ENCODE peak calls at places on chromosomes 12 and 14, in six cellular contexts. One of them, this sample, is unnamed.

GRCh38 chr12:132286912-132287311 is 42.5 kb downstream of the GALNT9 start:
- DNase-seq in ecto neural progenitor cell: no peak
- DNase-seq in A549: peak
- DNase-seq in Ammon's horn: no peak
- DNase-seq in central memory CD4-positive, alpha-beta T cell: no peak
- DNase-seq in stimulated activated CD4-positive, alpha-beta T cell treated with anti-CD3 and anti-CD28 coated beads, Interleukin-1b, Interleukin-23, amount 100 ng/mL, for 1 hour: no peak
- DNase-seq in this sample: no peak

GRCh38 chr14:92121670-92122350 is at the start of the genes CPSF2 and NDUFB1:
- DNase-seq in ecto neural progenitor cell: peak
- DNase-seq in A549: peak
- DNase-seq in Ammon's horn: peak
- DNase-seq in central memory CD4-positive, alpha-beta T cell: peak
- DNase-seq in stimulated activated CD4-positive, alpha-beta T cell treated with anti-CD3 and anti-CD28 coated beads, Interleukin-1b, Interleukin-23, amount 100 ng/mL, for 1 hour: peak
- DNase-seq in this sample: no peak

GRCh38 chr12:20681334-20681733 is 13.8 kb upstream of the SLCO1C1 start:
- DNase-seq in ecto neural progenitor cell: no peak
- DNase-seq in A549: no peak
- DNase-seq in Ammon's horn: no peak
- DNase-seq in central memory CD4-positive, alpha-beta T cell: no peak
- DNase-seq in stimulated activated CD4-positive, alpha-beta T cell treated with anti-CD3 and anti-CD28 coated beads, Interleukin-1b, Interleukin-23, amount 100 ng/mL, for 1 hour: no peak
- DNase-seq in this sample: no peak

GRCh38 chr12:15757553-15758255 is 31.5 kb downstream of the EPS8 start:
- DNase-seq in ecto neural progenitor cell: no peak
- DNase-seq in A549: peak
- DNase-seq in Ammon's horn: no peak
- DNase-seq in central memory CD4-positive, alpha-beta T cell: no peak
- DNase-seq in stimulated activated CD4-positive, alpha-beta T cell treated with anti-CD3 and anti-CD28 coated beads, Interleukin-1b, Interleukin-23, amount 100 ng/mL, for 1 hour: no peak
- DNase-seq in this sample: no peak

GRCh38 chr14:99884834-99885648 is 91.8 kb downstream of the EML1 start:
- DNase-seq in ecto neural progenitor cell: no peak
- DNase-seq in A549: peak
- DNase-seq in Ammon's horn: peak
- DNase-seq in central memory CD4-positive, alpha-beta T cell: peak
- DNase-seq in stimulated activated CD4-positive, alpha-beta T cell treated with anti-CD3 and anti-CD28 coated beads, Interleukin-1b, Interleukin-23, amount 100 ng/mL, for 1 hour: no peak
- DNase-seq in this sample: no peak

GRCh38 chr12:3145036-3145435 is 67.9 kb downstream of the TSPAN9 start:
- DNase-seq in ecto neural progenitor cell: no peak
- DNase-seq in A549: no peak
- DNase-seq in Ammon's horn: no peak
- DNase-seq in central memory CD4-positive, alpha-beta T cell: no peak
- DNase-seq in stimulated activated CD4-positive, alpha-beta T cell treated with anti-CD3 and anti-CD28 coated beads, Interleukin-1b, Interleukin-23, amount 100 ng/mL, for 1 hour: no peak
- DNase-seq in this sample: no peak

GRCh38 chr12:47561746-47562145 is 144.1 kb downstream of the RPAP3 start:
- DNase-seq in ecto neural progenitor cell: no peak
- DNase-seq in A549: no peak
- DNase-seq in Ammon's horn: no peak
- DNase-seq in central memory CD4-positive, alpha-beta T cell: no peak
- DNase-seq in stimulated activated CD4-positive, alpha-beta T cell treated with anti-CD3 and anti-CD28 coated beads, Interleukin-1b, Interleukin-23, amount 100 ng/mL, for 1 hour: no peak
- DNase-seq in this sample: no peak

GRCh38 chr12:118979763-118980406 is 1.5 kb upstream of the SRRM4 start:
- DNase-seq in ecto neural progenitor cell: peak
- DNase-seq in A549: peak
- DNase-seq in Ammon's horn: peak
- DNase-seq in central memory CD4-positive, alpha-beta T cell: no peak
- DNase-seq in stimulated activated CD4-positive, alpha-beta T cell treated with anti-CD3 and anti-CD28 coated beads, Interleukin-1b, Interleukin-23, amount 100 ng/mL, for 1 hour: no peak
- DNase-seq in this sample: peak

GRCh38 chr12:12214635-12215131 is 52.2 kb downstream of the LRP6 start:
- DNase-seq in ecto neural progenitor cell: no peak
- DNase-seq in A549: no peak
- DNase-seq in Ammon's horn: no peak
- DNase-seq in central memory CD4-positive, alpha-beta T cell: no peak
- DNase-seq in stimulated activated CD4-positive, alpha-beta T cell treated with anti-CD3 and anti-CD28 coated beads, Interleukin-1b, Interleukin-23, amount 100 ng/mL, for 1 hour: no peak
- DNase-seq in this sample: no peak

GRCh38 chr14:93970967-93971634 is 5.3 kb downstream of the ASB2 start:
- DNase-seq in ecto neural progenitor cell: no peak
- DNase-seq in A549: no peak
- DNase-seq in Ammon's horn: no peak
- DNase-seq in central memory CD4-positive, alpha-beta T cell: peak
- DNase-seq in stimulated activated CD4-positive, alpha-beta T cell treated with anti-CD3 and anti-CD28 coated beads, Interleukin-1b, Interleukin-23, amount 100 ng/mL, for 1 hour: no peak
- DNase-seq in this sample: no peak

GRCh38 chr12:108565976-108566375 is 3.6 kb downstream of the ISCU start:
- DNase-seq in ecto neural progenitor cell: peak
- DNase-seq in A549: peak
- DNase-seq in Ammon's horn: no peak
- DNase-seq in central memory CD4-positive, alpha-beta T cell: peak
- DNase-seq in stimulated activated CD4-positive, alpha-beta T cell treated with anti-CD3 and anti-CD28 coated beads, Interleukin-1b, Interleukin-23, amount 100 ng/mL, for 1 hour: no peak
- DNase-seq in this sample: peak

GRCh38 chr12:94954029-94954685 is 49.3 kb downstream of the NDUFA12 start:
- DNase-seq in ecto neural progenitor cell: no peak
- DNase-seq in A549: peak
- DNase-seq in Ammon's horn: no peak
- DNase-seq in central memory CD4-positive, alpha-beta T cell: no peak
- DNase-seq in stimulated activated CD4-positive, alpha-beta T cell treated with anti-CD3 and anti-CD28 coated beads, Interleukin-1b, Interleukin-23, amount 100 ng/mL, for 1 hour: no peak
- DNase-seq in this sample: peak

GRCh38 chr14:99643343-99643742 is 1.6 kb upstream of the HHIPL1 start:
- DNase-seq in ecto neural progenitor cell: no peak
- DNase-seq in A549: no peak
- DNase-seq in Ammon's horn: no peak
- DNase-seq in central memory CD4-positive, alpha-beta T cell: no peak
- DNase-seq in stimulated activated CD4-positive, alpha-beta T cell treated with anti-CD3 and anti-CD28 coated beads, Interleukin-1b, Interleukin-23, amount 100 ng/mL, for 1 hour: no peak
- DNase-seq in this sample: no peak

GRCh38 chr12:25769076-25769945 is 189.2 kb upstream of the RASSF8 start:
- DNase-seq in ecto neural progenitor cell: no peak
- DNase-seq in A549: peak
- DNase-seq in Ammon's horn: no peak
- DNase-seq in central memory CD4-positive, alpha-beta T cell: no peak
- DNase-seq in stimulated activated CD4-positive, alpha-beta T cell treated with anti-CD3 and anti-CD28 coated beads, Interleukin-1b, Interleukin-23, amount 100 ng/mL, for 1 hour: no peak
- DNase-seq in this sample: peak

GRCh38 chr12:123427036-123427769 is 9.3 kb downstream of the RILPL2 start:
- DNase-seq in ecto neural progenitor cell: no peak
- DNase-seq in A549: no peak
- DNase-seq in Ammon's horn: no peak
- DNase-seq in central memory CD4-positive, alpha-beta T cell: peak
- DNase-seq in stimulated activated CD4-positive, alpha-beta T cell treated with anti-CD3 and anti-CD28 coated beads, Interleukin-1b, Interleukin-23, amount 100 ng/mL, for 1 hour: no peak
- DNase-seq in this sample: no peak

GRCh38 chr14:31596691-31597090 is 35.5 kb downstream of the NUBPL start:
- DNase-seq in ecto neural progenitor cell: no peak
- DNase-seq in A549: no peak
- DNase-seq in Ammon's horn: no peak
- DNase-seq in central memory CD4-positive, alpha-beta T cell: no peak
- DNase-seq in stimulated activated CD4-positive, alpha-beta T cell treated with anti-CD3 and anti-CD28 coated beads, Interleukin-1b, Interleukin-23, amount 100 ng/mL, for 1 hour: no peak
- DNase-seq in this sample: no peak

GRCh38 chr14:56173360-56173922 is 55.2 kb downstream of the PELI2 start:
- DNase-seq in ecto neural progenitor cell: no peak
- DNase-seq in A549: no peak
- DNase-seq in Ammon's horn: no peak
- DNase-seq in central memory CD4-positive, alpha-beta T cell: no peak
- DNase-seq in stimulated activated CD4-positive, alpha-beta T cell treated with anti-CD3 and anti-CD28 coated beads, Interleukin-1b, Interleukin-23, amount 100 ng/mL, for 1 hour: no peak
- DNase-seq in this sample: no peak

GRCh38 chr12:4215862-4216541 is 57.6 kb upstream of the CCND2 start:
- DNase-seq in ecto neural progenitor cell: no peak
- DNase-seq in A549: no peak
- DNase-seq in Ammon's horn: no peak
- DNase-seq in central memory CD4-positive, alpha-beta T cell: no peak
- DNase-seq in stimulated activated CD4-positive, alpha-beta T cell treated with anti-CD3 and anti-CD28 coated beads, Interleukin-1b, Interleukin-23, amount 100 ng/mL, for 1 hour: no peak
- DNase-seq in this sample: no peak

GRCh38 chr14:77022219-77022852 is 6.2 kb downstream of the IRF2BPL start:
- DNase-seq in ecto neural progenitor cell: no peak
- DNase-seq in A549: no peak
- DNase-seq in Ammon's horn: no peak
- DNase-seq in central memory CD4-positive, alpha-beta T cell: no peak
- DNase-seq in stimulated activated CD4-positive, alpha-beta T cell treated with anti-CD3 and anti-CD28 coated beads, Interleukin-1b, Interleukin-23, amount 100 ng/mL, for 1 hour: no peak
- DNase-seq in this sample: no peak

GRCh38 chr12:2543801-2544200 is 251.0 kb upstream of the FKBP4 start:
- DNase-seq in ecto neural progenitor cell: no peak
- DNase-seq in A549: no peak
- DNase-seq in Ammon's horn: no peak
- DNase-seq in central memory CD4-positive, alpha-beta T cell: no peak
- DNase-seq in stimulated activated CD4-positive, alpha-beta T cell treated with anti-CD3 and anti-CD28 coated beads, Interleukin-1b, Interleukin-23, amount 100 ng/mL, for 1 hour: no peak
- DNase-seq in this sample: no peak

GRCh38 chr12:75702477-75703093 is 191.2 kb upstream of the KRR1 start:
- DNase-seq in ecto neural progenitor cell: no peak
- DNase-seq in A549: no peak
- DNase-seq in Ammon's horn: no peak
- DNase-seq in central memory CD4-positive, alpha-beta T cell: peak
- DNase-seq in stimulated activated CD4-positive, alpha-beta T cell treated with anti-CD3 and anti-CD28 coated beads, Interleukin-1b, Interleukin-23, amount 100 ng/mL, for 1 hour: no peak
- DNase-seq in this sample: no peak

GRCh38 chr12:26936559-26937442 is 980 bp downstream of the INTS13 start:
- DNase-seq in ecto neural progenitor cell: no peak
- DNase-seq in A549: no peak
- DNase-seq in Ammon's horn: no peak
- DNase-seq in central memory CD4-positive, alpha-beta T cell: peak
- DNase-seq in stimulated activated CD4-positive, alpha-beta T cell treated with anti-CD3 and anti-CD28 coated beads, Interleukin-1b, Interleukin-23, amount 100 ng/mL, for 1 hour: no peak
- DNase-seq in this sample: no peak

GRCh38 chr12:54357802-54358619 is 6.3 kb downstream of the GPR84 start:
- DNase-seq in ecto neural progenitor cell: peak
- DNase-seq in A549: no peak
- DNase-seq in Ammon's horn: peak
- DNase-seq in central memory CD4-positive, alpha-beta T cell: peak
- DNase-seq in stimulated activated CD4-positive, alpha-beta T cell treated with anti-CD3 and anti-CD28 coated beads, Interleukin-1b, Interleukin-23, amount 100 ng/mL, for 1 hour: no peak
- DNase-seq in this sample: no peak

GRCh38 chr12:95257541-95257940 is 39.9 kb downstream of the VEZT start:
- DNase-seq in ecto neural progenitor cell: no peak
- DNase-seq in A549: no peak
- DNase-seq in Ammon's horn: no peak
- DNase-seq in central memory CD4-positive, alpha-beta T cell: no peak
- DNase-seq in stimulated activated CD4-positive, alpha-beta T cell treated with anti-CD3 and anti-CD28 coated beads, Interleukin-1b, Interleukin-23, amount 100 ng/mL, for 1 hour: no peak
- DNase-seq in this sample: no peak

GRCh38 chr12:58764100-58764953 is 156.0 kb downstream of the LRIG3 start:
- DNase-seq in ecto neural progenitor cell: no peak
- DNase-seq in A549: no peak
- DNase-seq in Ammon's horn: no peak
- DNase-seq in central memory CD4-positive, alpha-beta T cell: no peak
- DNase-seq in stimulated activated CD4-positive, alpha-beta T cell treated with anti-CD3 and anti-CD28 coated beads, Interleukin-1b, Interleukin-23, amount 100 ng/mL, for 1 hour: no peak
- DNase-seq in this sample: no peak

GRCh38 chr12:112381421-112381897 is 772 bp downstream of the HECTD4 start:
- DNase-seq in ecto neural progenitor cell: peak
- DNase-seq in A549: no peak
- DNase-seq in Ammon's horn: no peak
- DNase-seq in central memory CD4-positive, alpha-beta T cell: peak
- DNase-seq in stimulated activated CD4-positive, alpha-beta T cell treated with anti-CD3 and anti-CD28 coated beads, Interleukin-1b, Interleukin-23, amount 100 ng/mL, for 1 hour: no peak
- DNase-seq in this sample: no peak

GRCh38 chr12:55876110-55876509 is 33.4 kb upstream of the MMP19 start:
- DNase-seq in ecto neural progenitor cell: no peak
- DNase-seq in A549: no peak
- DNase-seq in Ammon's horn: peak
- DNase-seq in central memory CD4-positive, alpha-beta T cell: no peak
- DNase-seq in stimulated activated CD4-positive, alpha-beta T cell treated with anti-CD3 and anti-CD28 coated beads, Interleukin-1b, Interleukin-23, amount 100 ng/mL, for 1 hour: no peak
- DNase-seq in this sample: no peak

GRCh38 chr12:77225373-77225772 is 160.0 kb upstream of the E2F7 start:
- DNase-seq in ecto neural progenitor cell: no peak
- DNase-seq in A549: no peak
- DNase-seq in Ammon's horn: no peak
- DNase-seq in central memory CD4-positive, alpha-beta T cell: no peak
- DNase-seq in stimulated activated CD4-positive, alpha-beta T cell treated with anti-CD3 and anti-CD28 coated beads, Interleukin-1b, Interleukin-23, amount 100 ng/mL, for 1 hour: no peak
- DNase-seq in this sample: no peak

GRCh38 chr14:99461411-99461810 is 19.2 kb downstream of the SETD3 start:
- DNase-seq in ecto neural progenitor cell: no peak
- DNase-seq in A549: no peak
- DNase-seq in Ammon's horn: no peak
- DNase-seq in central memory CD4-positive, alpha-beta T cell: no peak
- DNase-seq in stimulated activated CD4-positive, alpha-beta T cell treated with anti-CD3 and anti-CD28 coated beads, Interleukin-1b, Interleukin-23, amount 100 ng/mL, for 1 hour: no peak
- DNase-seq in this sample: no peak

GRCh38 chr14:80364274-80364673 is 153.0 kb upstream of the DIO2 start:
- DNase-seq in ecto neural progenitor cell: no peak
- DNase-seq in A549: peak
- DNase-seq in Ammon's horn: no peak
- DNase-seq in central memory CD4-positive, alpha-beta T cell: no peak
- DNase-seq in stimulated activated CD4-positive, alpha-beta T cell treated with anti-CD3 and anti-CD28 coated beads, Interleukin-1b, Interleukin-23, amount 100 ng/mL, for 1 hour: no peak
- DNase-seq in this sample: no peak